ENCODE peak calls at places on chromosomes 1 and 21, in six cellular contexts. I is H1, Q is IMR-90, O is H9, V is neuronal stem cell, G is mesenchymal stem cell. T is an unnamed sample.

GRCh38 chr1:89081005-89081404 is 16.0 kb upstream of the GBP1 start:
- DNase-seq in I (no peak), Q (no peak), O (no peak), V (no peak), G (no peak), T (no peak)

GRCh38 chr1:31799196-31799894 is 16.5 kb downstream of the SPOCD1 start:
- DNase-seq in I (no peak), Q (no peak), O (no peak), V (no peak), G (no peak), T (no peak)

GRCh38 chr1:214123061-214123784 is 135.4 kb downstream of the PROX1 start:
- DNase-seq in I (peak; percentile 80), Q (peak; percentile 57), O (peak; percentile 88), V (peak; percentile 61), G (peak; percentile 64), T (peak; percentile 97)

GRCh38 chr1:245361056-245361455 is 206.3 kb downstream of the KIF26B start:
- DNase-seq in I (no peak), Q (no peak), O (no peak), V (no peak), G (no peak), T (no peak)

GRCh38 chr21:44427241-44428120 is 27.8 kb upstream of the LRRC3 start:
- DNase-seq in I (no peak), Q (no peak), O (peak; percentile 33), V (no peak), G (no peak), T (no peak)

GRCh38 chr1:204345941-204346678 is 13.6 kb downstream of the PLEKHA6 start:
- DNase-seq in I (no peak), Q (no peak), O (no peak), V (no peak), G (no peak), T (no peak)

GRCh38 chr1:146007785-146008133 is 11.4 kb upstream of the TXNIP start:
- DNase-seq in I (no peak), Q (no peak), O (no peak), V (no peak), G (no peak), T (no peak)

GRCh38 chr1:110433803-110434202 is 17.1 kb upstream of the PROK1 start:
- DNase-seq in I (peak; percentile 38), Q (peak; percentile 20), O (peak; percentile 79), V (peak; percentile 40), G (peak; percentile 59), T (peak; percentile 96)

GRCh38 chr1:212630159-212630900 is 21.8 kb downstream of the ATF3 start:
- DNase-seq in I (no peak), Q (no peak), O (peak; percentile 84), V (no peak), G (peak; percentile 64), T (peak; percentile 95)

GRCh38 chr1:59443355-59443754 is 146.5 kb downstream of the FGGY start:
- DNase-seq in I (no peak), Q (peak; percentile 42), O (no peak), V (no peak), G (no peak), T (no peak)

GRCh38 chr1:81998165-81998564 is 197.4 kb downstream of the ADGRL2 start:
- DNase-seq in I (no peak), Q (no peak), O (no peak), V (no peak), G (peak; percentile 14), T (no peak)

GRCh38 chr1:169784102-169784501 is 10.6 kb downstream of the METTL18 start:
- DNase-seq in I (no peak), Q (no peak), O (no peak), V (no peak), G (no peak), T (peak; percentile 28)

GRCh38 chr1:119549719-119550141 is 42.7 kb downstream of the HSD3B1 start:
- DNase-seq in I (peak; percentile 19), Q (peak; percentile 67), O (peak; percentile 81), V (peak; percentile 65), G (peak; percentile 67), T (peak; percentile 88)

GRCh38 chr1:44594871-44595735 is 79.2 kb downstream of the TMEM53 start:
- DNase-seq in I (peak; percentile 39), Q (peak; percentile 31), O (peak; percentile 85), V (peak; percentile 77), G (peak; percentile 54), T (peak; percentile 71)

GRCh38 chr1:63835075-63835633 is 61.3 kb downstream of the ROR1 start:
- DNase-seq in I (no peak), Q (peak; percentile 41), O (no peak), V (no peak), G (no peak), T (no peak)

GRCh38 chr21:41758550-41758949 is 8.3 kb downstream of the RIPK4 start:
- DNase-seq in I (no peak), Q (no peak), O (no peak), V (no peak), G (no peak), T (no peak)

GRCh38 chr21:39079617-39080016 is 103.6 kb downstream of the PSMG1 start:
- DNase-seq in I (no peak), Q (peak; percentile 33), O (no peak), V (no peak), G (peak; percentile 40), T (no peak)

GRCh38 chr21:38861989-38862683 is 56.4 kb downstream of the ETS2 start:
- DNase-seq in I (no peak), Q (no peak), O (no peak), V (no peak), G (no peak), T (no peak)

GRCh38 chr21:45329261-45330074 is 41.8 kb upstream of the POFUT2 start:
- DNase-seq in I (no peak), Q (no peak), O (no peak), V (no peak), G (no peak), T (peak; percentile 66)

GRCh38 chr1:59029768-59030167 is 245.9 kb upstream of the JUN start:
- DNase-seq in I (no peak), Q (no peak), O (no peak), V (no peak), G (no peak), T (no peak)

GRCh38 chr1:93585059-93585966 is 96.3 kb downstream of the BCAR3 start:
- DNase-seq in I (no peak), Q (no peak), O (no peak), V (no peak), G (no peak), T (no peak)

GRCh38 chr1:208604295-208604694 is 360.1 kb upstream of the PLXNA2 start:
- DNase-seq in I (no peak), Q (no peak), O (no peak), V (no peak), G (peak; percentile 25), T (no peak)
- H3K4ac ChIP-seq in I (no peak overlapping the region), Q (no peak overlapping the region), O (no peak overlapping the region), V (no peak overlapping the region), G (no peak overlapping the region), T (no peak overlapping the region)

GRCh38 chr1:5950201-5950895 is 41.9 kb downstream of the NPHP4 start:
- DNase-seq in I (no peak), Q (no peak), O (peak; percentile 15), V (no peak), G (no peak), T (no peak)

GRCh38 chr1:5951846-5952410 is 40.3 kb downstream of the NPHP4 start:
- DNase-seq in I (no peak), Q (no peak), O (peak; percentile 16), V (no peak), G (no peak), T (no peak)

GRCh38 chr1:5949074-5949760 is 43.0 kb downstream of the NPHP4 start:
- DNase-seq in I (no peak), Q (no peak), O (peak; percentile 31), V (no peak), G (peak; percentile 4), T (peak; percentile 10)

GRCh38 chr1:5949761-5950100 is 42.5 kb downstream of the NPHP4 start:
- DNase-seq in I (no peak), Q (no peak), O (no peak), V (no peak), G (no peak), T (no peak)

DNA sequence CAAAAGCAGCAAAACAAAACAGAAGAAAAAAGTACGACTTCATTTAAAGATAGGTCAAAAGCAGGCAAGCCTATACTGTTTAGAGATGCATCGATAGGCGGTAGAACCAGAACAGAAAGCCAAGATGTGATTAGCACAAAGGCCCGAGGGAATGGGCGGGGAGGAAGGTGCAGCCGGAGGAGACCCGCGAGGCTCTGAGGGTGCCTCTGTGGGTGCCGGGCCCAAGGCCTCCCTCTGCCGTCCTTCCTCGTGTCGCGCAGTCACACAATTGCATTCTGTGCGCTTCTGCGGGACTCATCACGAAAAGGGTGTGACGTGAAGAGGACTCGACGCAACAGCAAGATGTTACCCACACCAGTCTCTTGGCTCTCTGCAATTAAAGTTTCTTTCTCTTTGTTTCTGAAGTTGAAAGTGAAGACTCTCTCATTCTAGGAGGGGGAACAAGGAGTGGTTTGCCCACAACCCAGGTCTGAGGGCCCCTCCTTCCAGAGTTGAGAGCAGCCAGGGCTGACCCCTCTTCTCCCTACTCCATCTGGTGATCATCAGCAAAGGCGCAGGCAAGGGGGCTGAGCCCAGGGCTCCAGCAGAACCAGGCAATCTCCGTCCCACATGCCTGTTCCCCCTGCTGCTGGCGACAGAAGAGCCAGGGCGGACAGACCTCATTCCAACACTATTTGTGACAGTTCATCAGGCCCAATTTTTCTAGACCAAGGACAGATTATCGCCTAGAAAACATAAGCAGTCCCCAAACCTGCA is 41.1 kb downstream of the NPHP4 start:
- DNase-seq in I (no peak), Q (no peak), O (peak; percentile 16), V (no peak), G (no peak), T (no peak)
- H2BK15ac ChIP-seq in I (no peak overlapping the region), Q (no peak overlapping the region), O (no peak overlapping the region), V (no peak overlapping the region), G (no peak overlapping the region), T (no peak overlapping the region)

GRCh38 chr1:181104042-181104789 is 15.7 kb downstream of the IER5 start:
- DNase-seq in I (no peak), Q (no peak), O (no peak), V (no peak), G (no peak), T (peak; percentile 74)
- H3K4ac ChIP-seq in I (peak overlapping the region; percentile 48), Q (peak overlapping the region; percentile 97), O (no peak overlapping the region), V (no peak overlapping the region), G (peak overlapping the region; percentile 99), T (peak overlapping the region; percentile 59)

GRCh38 chr1:90614872-90615271 is 102.2 kb downstream of the BARHL2 start:
- DNase-seq in I (no peak), Q (no peak), O (no peak), V (no peak), G (no peak), T (peak; percentile 34)

GRCh38 chr1:90607736-90608135 is 109.4 kb downstream of the BARHL2 start:
- DNase-seq in I (no peak), Q (no peak), O (no peak), V (no peak), G (no peak), T (no peak)

GRCh38 chr1:90613371-90613770 is 103.7 kb downstream of the BARHL2 start:
- DNase-seq in I (no peak), Q (no peak), O (no peak), V (no peak), G (no peak), T (peak; percentile 22)

GRCh38 chr1:90616395-90616794 is 100.7 kb downstream of the BARHL2 start:
- DNase-seq in I (peak; percentile 25), Q (no peak), O (peak; percentile 59), V (no peak), G (no peak), T (peak; percentile 70)

DNA sequence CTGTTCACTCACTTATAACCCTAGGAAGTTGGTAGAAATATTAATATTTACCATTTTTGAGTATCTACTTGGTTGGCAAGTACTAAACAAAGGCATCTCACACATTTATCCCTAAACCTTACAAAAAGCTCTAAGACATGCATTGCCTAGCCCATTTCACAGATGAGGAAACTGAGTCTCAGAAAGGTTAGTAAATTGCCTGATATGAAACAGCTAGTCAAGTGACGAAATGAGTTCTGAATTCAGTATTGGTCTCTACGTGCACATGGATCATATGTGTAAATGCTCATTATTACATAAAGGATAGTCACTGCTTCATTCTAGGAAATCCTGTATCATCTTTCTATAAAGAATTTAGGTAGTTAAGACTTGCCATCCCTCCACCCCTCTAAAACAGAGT is 105.1 kb downstream of the BARHL2 start:
- DNase-seq in I (no peak), Q (no peak), O (no peak), V (no peak), G (no peak), T (no peak)
- H2BK15ac ChIP-seq in I (no peak overlapping the region), Q (no peak overlapping the region), O (no peak overlapping the region), V (no peak overlapping the region), G (no peak overlapping the region), T (no peak overlapping the region)